ENCODE peak calls at places on chromosomes 13 and 19, in nine cellular contexts. One of them, this sample, is unnamed.

GRCh38 chr13:40784540-40784939 is 4.9 kb upstream of the SLC25A15 start:
- ATAC-seq in T-helper 17 cell: no peak
- ATAC-seq in heart left ventricle: no peak
- ATAC-seq in naive B cell: no peak
- ATAC-seq in upper lobe of left lung: no peak
- ATAC-seq in activated T-cell treated with anti-CD3 and anti-CD28 coated beads, Interleukin-2, amount 50 U/mL, for 4 hours: no peak
- ATAC-seq in A549: no peak
- ATAC-seq in Right ventricle myocardium superior: no peak
- ATAC-seq in activated CD8-positive, alpha-beta T cell treated with anti-CD3 and anti-CD28 coated beads for 36 hours: no peak
- ATAC-seq in this sample: no peak

GRCh38 chr19:10899171-10899653 is 27.9 kb downstream of the CARM1 start:
- ATAC-seq in T-helper 17 cell: no peak
- ATAC-seq in activated CD8-positive, alpha-beta T cell treated with anti-CD3 and anti-CD28 coated beads for 36 hours: no peak
- ATAC-seq in naive B cell: no peak
- ATAC-seq in Right ventricle myocardium superior: peak; percentile 85
- ATAC-seq in heart left ventricle: peak; percentile 78
- ATAC-seq in A549: peak; percentile 22
- ATAC-seq in activated T-cell treated with anti-CD3 and anti-CD28 coated beads, Interleukin-2, amount 50 U/mL, for 4 hours: no peak
- ATAC-seq in upper lobe of left lung: peak; percentile 48
- ATAC-seq in this sample: no peak

GRCh38 chr13:99355267-99356215 is 48.3 kb upstream of the GPR183 start:
- ATAC-seq in T-helper 17 cell: peak; percentile 5
- ATAC-seq in heart left ventricle: peak; percentile 18
- ATAC-seq in activated CD8-positive, alpha-beta T cell treated with anti-CD3 and anti-CD28 coated beads for 36 hours: no peak
- ATAC-seq in activated T-cell treated with anti-CD3 and anti-CD28 coated beads, Interleukin-2, amount 50 U/mL, for 4 hours: no peak
- ATAC-seq in A549: no peak
- ATAC-seq in upper lobe of left lung: no peak
- ATAC-seq in naive B cell: peak; percentile 10
- ATAC-seq in Right ventricle myocardium superior: peak; percentile 11
- ATAC-seq in this sample: no peak

GRCh38 chr13:40442191-40442590 is 224.2 kb downstream of the FOXO1 start:
- ATAC-seq in heart left ventricle: peak; percentile 74
- ATAC-seq in activated CD8-positive, alpha-beta T cell treated with anti-CD3 and anti-CD28 coated beads for 36 hours: no peak
- ATAC-seq in naive B cell: no peak
- ATAC-seq in Right ventricle myocardium superior: peak; percentile 74
- ATAC-seq in A549: no peak
- ATAC-seq in T-helper 17 cell: no peak
- ATAC-seq in upper lobe of left lung: no peak
- ATAC-seq in activated T-cell treated with anti-CD3 and anti-CD28 coated beads, Interleukin-2, amount 50 U/mL, for 4 hours: no peak
- ATAC-seq in this sample: no peak

GRCh38 chr19:10510301-10510802 is 6.9 kb downstream of the S1PR5 start:
- ATAC-seq in A549: peak; percentile 68
- ATAC-seq in Right ventricle myocardium superior: no peak
- ATAC-seq in T-helper 17 cell: no peak
- ATAC-seq in naive B cell: peak; percentile 22
- ATAC-seq in upper lobe of left lung: peak; percentile 40
- ATAC-seq in activated CD8-positive, alpha-beta T cell treated with anti-CD3 and anti-CD28 coated beads for 36 hours: no peak
- ATAC-seq in activated T-cell treated with anti-CD3 and anti-CD28 coated beads, Interleukin-2, amount 50 U/mL, for 4 hours: no peak
- ATAC-seq in heart left ventricle: no peak
- ATAC-seq in this sample: peak; percentile 24

GRCh38 chr13:72798817-72799216 is 16.9 kb downstream of the PIBF1 start:
- ATAC-seq in A549: no peak
- ATAC-seq in activated CD8-positive, alpha-beta T cell treated with anti-CD3 and anti-CD28 coated beads for 36 hours: no peak
- ATAC-seq in heart left ventricle: no peak
- ATAC-seq in upper lobe of left lung: no peak
- ATAC-seq in Right ventricle myocardium superior: no peak
- ATAC-seq in T-helper 17 cell: no peak
- ATAC-seq in activated T-cell treated with anti-CD3 and anti-CD28 coated beads, Interleukin-2, amount 50 U/mL, for 4 hours: no peak
- ATAC-seq in naive B cell: no peak
- ATAC-seq in this sample: no peak

GRCh38 chr19:7636691-7637373 is at the start of gene STXBP2:
- ATAC-seq in Right ventricle myocardium superior: peak; percentile 79
- ATAC-seq in naive B cell: peak; percentile 94
- ATAC-seq in heart left ventricle: peak; percentile 66
- ATAC-seq in T-helper 17 cell: peak; percentile 97
- ATAC-seq in A549: peak; percentile 86
- ATAC-seq in upper lobe of left lung: peak; percentile 93
- ATAC-seq in activated CD8-positive, alpha-beta T cell treated with anti-CD3 and anti-CD28 coated beads for 36 hours: peak; percentile 98
- ATAC-seq in activated T-cell treated with anti-CD3 and anti-CD28 coated beads, Interleukin-2, amount 50 U/mL, for 4 hours: peak; percentile 96
- ATAC-seq in this sample: peak; percentile 96

GRCh38 chr19:51029718-51030117 is 3.3 kb upstream of the KLK11 start:
- ATAC-seq in activated CD8-positive, alpha-beta T cell treated with anti-CD3 and anti-CD28 coated beads for 36 hours: no peak
- ATAC-seq in A549: peak; percentile 46
- ATAC-seq in T-helper 17 cell: no peak
- ATAC-seq in naive B cell: no peak
- ATAC-seq in heart left ventricle: no peak
- ATAC-seq in Right ventricle myocardium superior: no peak
- ATAC-seq in upper lobe of left lung: no peak
- ATAC-seq in activated T-cell treated with anti-CD3 and anti-CD28 coated beads, Interleukin-2, amount 50 U/mL, for 4 hours: no peak
- ATAC-seq in this sample: no peak

GRCh38 chr19:10686193-10686592 is 15.0 kb upstream of the QTRT1 start:
- ATAC-seq in Right ventricle myocardium superior: peak; percentile 19
- ATAC-seq in activated T-cell treated with anti-CD3 and anti-CD28 coated beads, Interleukin-2, amount 50 U/mL, for 4 hours: no peak
- ATAC-seq in activated CD8-positive, alpha-beta T cell treated with anti-CD3 and anti-CD28 coated beads for 36 hours: no peak
- ATAC-seq in A549: no peak
- ATAC-seq in naive B cell: no peak
- ATAC-seq in T-helper 17 cell: no peak
- ATAC-seq in upper lobe of left lung: no peak
- ATAC-seq in heart left ventricle: no peak
- ATAC-seq in this sample: no peak

GRCh38 chr13:48400090-48400694 is 12.7 kb downstream of the LPAR6 start:
- ATAC-seq in upper lobe of left lung: no peak
- ATAC-seq in naive B cell: no peak
- ATAC-seq in heart left ventricle: no peak
- ATAC-seq in Right ventricle myocardium superior: no peak
- ATAC-seq in activated T-cell treated with anti-CD3 and anti-CD28 coated beads, Interleukin-2, amount 50 U/mL, for 4 hours: no peak
- ATAC-seq in A549: peak; percentile 72
- ATAC-seq in activated CD8-positive, alpha-beta T cell treated with anti-CD3 and anti-CD28 coated beads for 36 hours: no peak
- ATAC-seq in T-helper 17 cell: no peak
- ATAC-seq in this sample: no peak

GRCh38 chr19:43574424-43575155 is 737 bp downstream of the XRCC1 start:
- ATAC-seq in activated CD8-positive, alpha-beta T cell treated with anti-CD3 and anti-CD28 coated beads for 36 hours: no peak
- ATAC-seq in heart left ventricle: no peak
- ATAC-seq in naive B cell: no peak
- ATAC-seq in A549: no peak
- ATAC-seq in upper lobe of left lung: no peak
- ATAC-seq in Right ventricle myocardium superior: no peak
- ATAC-seq in activated T-cell treated with anti-CD3 and anti-CD28 coated beads, Interleukin-2, amount 50 U/mL, for 4 hours: no peak
- ATAC-seq in T-helper 17 cell: no peak
- ATAC-seq in this sample: no peak

GRCh38 chr19:49851456-49852259 is 699 bp downstream of the PTOV1 start:
- ATAC-seq in activated CD8-positive, alpha-beta T cell treated with anti-CD3 and anti-CD28 coated beads for 36 hours: no peak
- ATAC-seq in T-helper 17 cell: no peak
- ATAC-seq in activated T-cell treated with anti-CD3 and anti-CD28 coated beads, Interleukin-2, amount 50 U/mL, for 4 hours: peak; percentile 10
- ATAC-seq in heart left ventricle: no peak
- ATAC-seq in A549: no peak
- ATAC-seq in Right ventricle myocardium superior: no peak
- ATAC-seq in upper lobe of left lung: no peak
- ATAC-seq in naive B cell: peak; percentile 19
- ATAC-seq in this sample: peak; percentile 7

GRCh38 chr19:1360126-1360817 is 23.4 kb upstream of the NDUFS7 start:
- ATAC-seq in activated CD8-positive, alpha-beta T cell treated with anti-CD3 and anti-CD28 coated beads for 36 hours: no peak
- ATAC-seq in heart left ventricle: no peak
- ATAC-seq in upper lobe of left lung: no peak
- ATAC-seq in Right ventricle myocardium superior: no peak
- ATAC-seq in naive B cell: no peak
- ATAC-seq in activated T-cell treated with anti-CD3 and anti-CD28 coated beads, Interleukin-2, amount 50 U/mL, for 4 hours: no peak
- ATAC-seq in A549: no peak
- ATAC-seq in T-helper 17 cell: no peak
- ATAC-seq in this sample: no peak

GRCh38 chr19:3605770-3606169 is 905 bp downstream of the TBXA2R start:
- ATAC-seq in T-helper 17 cell: no peak
- ATAC-seq in Right ventricle myocardium superior: no peak
- ATAC-seq in activated T-cell treated with anti-CD3 and anti-CD28 coated beads, Interleukin-2, amount 50 U/mL, for 4 hours: peak; percentile 2
- ATAC-seq in naive B cell: no peak
- ATAC-seq in A549: no peak
- ATAC-seq in activated CD8-positive, alpha-beta T cell treated with anti-CD3 and anti-CD28 coated beads for 36 hours: no peak
- ATAC-seq in upper lobe of left lung: no peak
- ATAC-seq in heart left ventricle: no peak
- ATAC-seq in this sample: no peak

GRCh38 chr13:79874396-79875360 is 393.7 kb downstream of the NDFIP2 start:
- ATAC-seq in upper lobe of left lung: no peak
- ATAC-seq in heart left ventricle: no peak
- ATAC-seq in naive B cell: no peak
- ATAC-seq in activated T-cell treated with anti-CD3 and anti-CD28 coated beads, Interleukin-2, amount 50 U/mL, for 4 hours: peak; percentile 21
- ATAC-seq in A549: no peak
- ATAC-seq in Right ventricle myocardium superior: no peak
- ATAC-seq in T-helper 17 cell: no peak
- ATAC-seq in activated CD8-positive, alpha-beta T cell treated with anti-CD3 and anti-CD28 coated beads for 36 hours: peak; percentile 55
- ATAC-seq in this sample: no peak

GRCh38 chr19:19499272-19499995 is 15.9 kb downstream of the TSSK6 start:
- ATAC-seq in naive B cell: no peak
- ATAC-seq in Right ventricle myocardium superior: no peak
- ATAC-seq in A549: peak; percentile 15
- ATAC-seq in upper lobe of left lung: no peak
- ATAC-seq in activated T-cell treated with anti-CD3 and anti-CD28 coated beads, Interleukin-2, amount 50 U/mL, for 4 hours: no peak
- ATAC-seq in heart left ventricle: no peak
- ATAC-seq in activated CD8-positive, alpha-beta T cell treated with anti-CD3 and anti-CD28 coated beads for 36 hours: no peak
- ATAC-seq in T-helper 17 cell: no peak
- ATAC-seq in this sample: no peak

This sample was measured in stimulated activated memory B cell treated with anti-CD40 and anti-IgM and Interleukin-4, amounts not matched to agents 10 μg/mL and 1 μg/mL and 100 μg/mL, for 72 hours.